ENCODE peak calls at places on chromosomes 13 and 19, in five cellular contexts. One of them, this sample, is unnamed.

GRCh38 chr19:18100710-18101109 is 3.1 kb downstream of the MAST3 start:
- DNase-seq in HT-29: no peak
- DNase-seq in HEK293T: no peak
- DNase-seq in cardiac muscle cell: peak; percentile 73
- DNase-seq in CD8-positive, alpha-beta memory T cell: no peak
- DNase-seq in this sample: no peak

GRCh38 chr13:110070511-110071120 is 236.3 kb downstream of the COL4A1 start:
- DNase-seq in HT-29: no peak
- DNase-seq in HEK293T: no peak
- DNase-seq in cardiac muscle cell: no peak
- DNase-seq in CD8-positive, alpha-beta memory T cell: no peak
- DNase-seq in this sample: peak; percentile 18

GRCh38 chr13:104869501-104869900 is 1666.0 kb downstream of the EFNB2 start:
- DNase-seq in HT-29: no peak
- DNase-seq in HEK293T: no peak
- DNase-seq in cardiac muscle cell: no peak
- DNase-seq in CD8-positive, alpha-beta memory T cell: peak; percentile 28
- DNase-seq in this sample: no peak

GRCh38 chr19:40414536-40415535 is 1.7 kb upstream of the PRX start:
- DNase-seq in HT-29: no peak
- DNase-seq in HEK293T: no peak
- DNase-seq in cardiac muscle cell: no peak
- DNase-seq in CD8-positive, alpha-beta memory T cell: no peak
- DNase-seq in this sample: no peak

GRCh38 chr13:19053561-19053960 is 128.1 kb downstream of the TUBA3C start:
- DNase-seq in HT-29: no peak
- DNase-seq in HEK293T: no peak
- DNase-seq in cardiac muscle cell: no peak
- DNase-seq in CD8-positive, alpha-beta memory T cell: no peak
- DNase-seq in this sample: no peak

GRCh38 chr13:31261241-31261640 is 61.5 kb downstream of the B3GLCT start:
- DNase-seq in HT-29: peak; percentile 38
- DNase-seq in HEK293T: no peak
- DNase-seq in cardiac muscle cell: no peak
- DNase-seq in CD8-positive, alpha-beta memory T cell: no peak
- DNase-seq in this sample: no peak

GRCh38 chr13:78334059-78334458 is 269.3 kb downstream of the POU4F1 start:
- DNase-seq in HT-29: no peak
- DNase-seq in HEK293T: no peak
- DNase-seq in cardiac muscle cell: no peak
- DNase-seq in CD8-positive, alpha-beta memory T cell: no peak
- DNase-seq in this sample: no peak

GRCh38 chr19:33293255-33294057 is 8.9 kb downstream of the CEBPA start:
- DNase-seq in HT-29: peak; percentile 86
- DNase-seq in HEK293T: peak; percentile 64
- DNase-seq in cardiac muscle cell: no peak
- DNase-seq in CD8-positive, alpha-beta memory T cell: no peak
- DNase-seq in this sample: peak; percentile 59

GRCh38 chr19:13463296-13463695 is 43.0 kb downstream of the CACNA1A start:
- DNase-seq in HT-29: peak; percentile 7
- DNase-seq in HEK293T: peak; percentile 38
- DNase-seq in cardiac muscle cell: peak; percentile 82
- DNase-seq in CD8-positive, alpha-beta memory T cell: no peak
- DNase-seq in this sample: peak; percentile 6

GRCh38 chr13:27135023-27135422 is 36.6 kb downstream of the USP12 start:
- DNase-seq in HT-29: no peak
- DNase-seq in HEK293T: no peak
- DNase-seq in cardiac muscle cell: no peak
- DNase-seq in CD8-positive, alpha-beta memory T cell: no peak
- DNase-seq in this sample: no peak

GRCh38 chr13:97880298-97880675 is 73.2 kb upstream of the IPO5 start:
- DNase-seq in HT-29: no peak
- DNase-seq in HEK293T: no peak
- DNase-seq in cardiac muscle cell: no peak
- DNase-seq in CD8-positive, alpha-beta memory T cell: no peak
- DNase-seq in this sample: no peak

GRCh38 chr19:28128341-28128740 is 1084.6 kb downstream of the UQCRFS1 start:
- DNase-seq in HT-29: no peak
- DNase-seq in HEK293T: no peak
- DNase-seq in cardiac muscle cell: no peak
- DNase-seq in CD8-positive, alpha-beta memory T cell: no peak
- DNase-seq in this sample: no peak

GRCh38 chr13:77475345-77476084 is 60.0 kb upstream of the SCEL start:
- DNase-seq in HT-29: no peak
- DNase-seq in HEK293T: no peak
- DNase-seq in cardiac muscle cell: no peak
- DNase-seq in CD8-positive, alpha-beta memory T cell: no peak
- DNase-seq in this sample: no peak

GRCh38 chr19:41887711-41888382 is 4.9 kb downstream of the ARHGEF1 start:
- DNase-seq in HT-29: peak; percentile 100
- DNase-seq in HEK293T: no peak
- DNase-seq in cardiac muscle cell: no peak
- DNase-seq in CD8-positive, alpha-beta memory T cell: peak; percentile 90
- DNase-seq in this sample: peak; percentile 80

GRCh38 chr19:48968179-48968661 is 3.1 kb downstream of the FTL start:
- DNase-seq in HT-29: peak; percentile 31
- DNase-seq in HEK293T: no peak
- DNase-seq in cardiac muscle cell: no peak
- DNase-seq in CD8-positive, alpha-beta memory T cell: no peak
- DNase-seq in this sample: peak; percentile 45

GRCh38 chr13:112759834-112760233 is 70.0 kb downstream of the ATP11A start:
- DNase-seq in HT-29: no peak
- DNase-seq in HEK293T: no peak
- DNase-seq in cardiac muscle cell: no peak
- DNase-seq in CD8-positive, alpha-beta memory T cell: no peak
- DNase-seq in this sample: no peak

GRCh38 chr13:50512602-50513527 is 330.6 kb downstream of the DLEU7 start:
- DNase-seq in HT-29: peak; percentile 79
- DNase-seq in HEK293T: peak; percentile 41
- DNase-seq in cardiac muscle cell: peak; percentile 17
- DNase-seq in CD8-positive, alpha-beta memory T cell: peak; percentile 28
- DNase-seq in this sample: peak; percentile 66

GRCh38 chr13:100443278-100443997 is 145.2 kb downstream of the GGACT start:
- DNase-seq in HT-29: peak; percentile 16
- DNase-seq in HEK293T: no peak
- DNase-seq in cardiac muscle cell: no peak
- DNase-seq in CD8-positive, alpha-beta memory T cell: no peak
- DNase-seq in this sample: no peak

GRCh38 chr19:48842744-48843162 is 6.5 kb upstream of the HSD17B14 start:
- DNase-seq in HT-29: peak; percentile 83
- DNase-seq in HEK293T: peak; percentile 62
- DNase-seq in cardiac muscle cell: peak; percentile 65
- DNase-seq in CD8-positive, alpha-beta memory T cell: peak; percentile 56
- DNase-seq in this sample: peak; percentile 74

GRCh38 chr19:6161271-6161850 is 25.9 kb downstream of the ACSBG2 start:
- DNase-seq in HT-29: peak; percentile 73
- DNase-seq in HEK293T: peak; percentile 30
- DNase-seq in cardiac muscle cell: no peak
- DNase-seq in CD8-positive, alpha-beta memory T cell: peak; percentile 86
- DNase-seq in this sample: peak; percentile 37

GRCh38 chr13:50779443-50780200 is 63.9 kb downstream of the DLEU7 start:
- DNase-seq in HT-29: no peak
- DNase-seq in HEK293T: no peak
- DNase-seq in cardiac muscle cell: no peak
- DNase-seq in CD8-positive, alpha-beta memory T cell: no peak
- DNase-seq in this sample: no peak

GRCh38 chr13:20105161-20105689 is 55.6 kb downstream of the GJA3 start:
- DNase-seq in HT-29: no peak
- DNase-seq in HEK293T: no peak
- DNase-seq in cardiac muscle cell: no peak
- DNase-seq in CD8-positive, alpha-beta memory T cell: no peak
- DNase-seq in this sample: no peak

GRCh38 chr13:40969169-40969901 is 49.8 kb downstream of the ELF1 start:
- DNase-seq in HT-29: no peak
- DNase-seq in HEK293T: no peak
- DNase-seq in cardiac muscle cell: no peak
- DNase-seq in CD8-positive, alpha-beta memory T cell: no peak
- DNase-seq in this sample: no peak

GRCh38 chr19:29643361-29643935 is 21.8 kb upstream of the PLEKHF1 start:
- DNase-seq in HT-29: no peak
- DNase-seq in HEK293T: no peak
- DNase-seq in cardiac muscle cell: no peak
- DNase-seq in CD8-positive, alpha-beta memory T cell: no peak
- DNase-seq in this sample: no peak

GRCh38 chr13:27621116-27621365 is 651 bp upstream of the POLR1D start:
- DNase-seq in HT-29: no peak
- DNase-seq in HEK293T: no peak
- DNase-seq in cardiac muscle cell: no peak
- DNase-seq in CD8-positive, alpha-beta memory T cell: no peak
- DNase-seq in this sample: no peak

GRCh38 chr19:50432658-50433057 is at the start of gene MYBPC2:
- DNase-seq in HT-29: peak; percentile 29
- DNase-seq in HEK293T: no peak
- DNase-seq in cardiac muscle cell: peak; percentile 17
- DNase-seq in CD8-positive, alpha-beta memory T cell: no peak
- DNase-seq in this sample: peak; percentile 46

GRCh38 chr19:41882568-41883462 is at the start of gene ARHGEF1:
- DNase-seq in HT-29: peak; percentile 67
- DNase-seq in HEK293T: no peak
- DNase-seq in cardiac muscle cell: peak; percentile 38
- DNase-seq in CD8-positive, alpha-beta memory T cell: peak; percentile 74
- DNase-seq in this sample: peak; percentile 71

GRCh38 chr13:96093296-96094006 is 3.5 kb downstream of the HS6ST3 start:
- DNase-seq in HT-29: no peak
- DNase-seq in HEK293T: no peak
- DNase-seq in cardiac muscle cell: no peak
- DNase-seq in CD8-positive, alpha-beta memory T cell: no peak
- DNase-seq in this sample: peak; percentile 40

GRCh38 chr19:14114854-14115253 is 2.7 kb downstream of the PRKACA start:
- DNase-seq in HT-29: no peak
- DNase-seq in HEK293T: peak; percentile 48
- DNase-seq in cardiac muscle cell: peak; percentile 44
- DNase-seq in CD8-positive, alpha-beta memory T cell: peak; percentile 38
- DNase-seq in this sample: peak; percentile 53

GRCh38 chr13:31538067-31539042 is 201.0 kb upstream of the RXFP2 start:
- DNase-seq in HT-29: peak; percentile 99
- DNase-seq in HEK293T: peak; percentile 59
- DNase-seq in cardiac muscle cell: peak; percentile 37
- DNase-seq in CD8-positive, alpha-beta memory T cell: no peak
- DNase-seq in this sample: peak; percentile 46

GRCh38 chr19:28855216-28855615 is 357.7 kb downstream of the UQCRFS1 start:
- DNase-seq in HT-29: no peak
- DNase-seq in HEK293T: no peak
- DNase-seq in cardiac muscle cell: no peak
- DNase-seq in CD8-positive, alpha-beta memory T cell: no peak
- DNase-seq in this sample: no peak

GRCh38 chr19:33486407-33486806 is 35.2 kb downstream of the PEPD start:
- DNase-seq in HT-29: no peak
- DNase-seq in HEK293T: no peak
- DNase-seq in cardiac muscle cell: no peak
- DNase-seq in CD8-positive, alpha-beta memory T cell: no peak
- DNase-seq in this sample: no peak

GRCh38 chr13:70844391-70845108 is 736.3 kb upstream of the KLHL1 start:
- DNase-seq in HT-29: no peak
- DNase-seq in HEK293T: no peak
- DNase-seq in cardiac muscle cell: no peak
- DNase-seq in CD8-positive, alpha-beta memory T cell: no peak
- DNase-seq in this sample: no peak

GRCh38 chr19:42571136-42571535 is 23.6 kb downstream of the CEACAM8 start:
- DNase-seq in HT-29: no peak
- DNase-seq in HEK293T: no peak
- DNase-seq in cardiac muscle cell: no peak
- DNase-seq in CD8-positive, alpha-beta memory T cell: no peak
- DNase-seq in this sample: no peak

GRCh38 chr13:74557870-74558269 is 423.7 kb upstream of the KLF12 start:
- DNase-seq in HT-29: peak; percentile 35
- DNase-seq in HEK293T: no peak
- DNase-seq in cardiac muscle cell: no peak
- DNase-seq in CD8-positive, alpha-beta memory T cell: no peak
- DNase-seq in this sample: no peak

GRCh38 chr19:5364674-5365073 is 24.1 kb upstream of the PTPRS start:
- DNase-seq in HT-29: no peak
- DNase-seq in HEK293T: no peak
- DNase-seq in cardiac muscle cell: no peak
- DNase-seq in CD8-positive, alpha-beta memory T cell: no peak
- DNase-seq in this sample: no peak

This sample was measured in DMS53.